ENCODE peak calls at places on chromosomes 1 and 21, in six cellular contexts. G is SK-N-SH, F is K562, H is HepG2, B is H1, P is GM12878. W is an unnamed sample.

GRCh38 chr1:29671446-29671845 is 435.1 kb downstream of the PTPRU start:
- DNase-seq in F (peak; percentile 31), G (no peak), H (no peak), P (no peak), B (peak; percentile 19), W (no peak)

GRCh38 chr1:200923607-200924006 is 28.9 kb downstream of the INAVA start:
- DNase-seq in H (peak; percentile 69), B (no peak), F (no peak), G (no peak), P (no peak), W (no peak)

GRCh38 chr1:12001249-12001917 is 17.9 kb upstream of the MIIP start:
- DNase-seq in G (peak; percentile 51), F (peak; percentile 85), P (no peak), B (peak; percentile 83), H (peak; percentile 27), W (peak; percentile 45)

GRCh38 chr1:111082421-111083192 is 57.3 kb downstream of the DRAM2 start:
- DNase-seq in B (no peak), G (no peak), P (peak; percentile 17), F (no peak), H (no peak), W (no peak)

GRCh38 chr1:174996474-174996873 is 3.3 kb upstream of the CACYBP start:
- DNase-seq in F (peak; percentile 55), G (no peak), B (no peak), P (no peak), H (no peak), W (no peak)

GRCh38 chr1:5660141-5660935 is 331.9 kb downstream of the NPHP4 start:
- DNase-seq in F (no peak), B (no peak), H (no peak), G (no peak), P (no peak), W (no peak)

GRCh38 chr1:57270926-57271698 is 152.7 kb downstream of the DAB1 start:
- DNase-seq in B (no peak), G (no peak), P (no peak), H (no peak), F (no peak), W (no peak)

GRCh38 chr1:17027403-17027802 is 15.7 kb upstream of the ATP13A2 start:
- DNase-seq in G (no peak), P (no peak), F (no peak), B (no peak), H (no peak), W (no peak)

GRCh38 chr21:33434770-33435360 is 31.7 kb downstream of the IFNGR2 start:
- DNase-seq in P (peak; percentile 99), H (no peak), F (peak; percentile 54), B (no peak), G (no peak), W (peak; percentile 40)

GRCh38 chr1:232594018-232594502 is 35.9 kb downstream of the SIPA1L2 start:
- DNase-seq in G (no peak), H (no peak), B (no peak), P (no peak), F (no peak), W (no peak)

GRCh38 chr1:43956234-43956633 is 9.5 kb downstream of the IPO13 start:
- DNase-seq in H (no peak), B (no peak), P (no peak), F (no peak), G (no peak), W (no peak)

GRCh38 chr1:43954036-43954435 is 7.3 kb downstream of the IPO13 start:
- DNase-seq in F (no peak), G (no peak), P (no peak), H (no peak), B (no peak), W (no peak)

GRCh38 chr1:43958351-43959255 is 11.2 kb upstream of the DPH2 start:
- DNase-seq in P (no peak), H (no peak), F (peak; percentile 77), G (no peak), B (no peak), W (no peak)

GRCh38 chr1:43960798-43961197 is 9.0 kb upstream of the DPH2 start:
- DNase-seq in B (no peak), H (no peak), P (no peak), F (no peak), G (no peak), W (no peak)

GRCh38 chr1:43957407-43958040 is 10.8 kb downstream of the IPO13 start:
- DNase-seq in B (no peak), G (no peak), F (no peak), H (no peak), P (no peak), W (no peak)
- TF ChIP-seq GABPA in B (no peak), G (no peak), F (no peak), H (no peak), P (no peak), W (no peak)

DNA sequence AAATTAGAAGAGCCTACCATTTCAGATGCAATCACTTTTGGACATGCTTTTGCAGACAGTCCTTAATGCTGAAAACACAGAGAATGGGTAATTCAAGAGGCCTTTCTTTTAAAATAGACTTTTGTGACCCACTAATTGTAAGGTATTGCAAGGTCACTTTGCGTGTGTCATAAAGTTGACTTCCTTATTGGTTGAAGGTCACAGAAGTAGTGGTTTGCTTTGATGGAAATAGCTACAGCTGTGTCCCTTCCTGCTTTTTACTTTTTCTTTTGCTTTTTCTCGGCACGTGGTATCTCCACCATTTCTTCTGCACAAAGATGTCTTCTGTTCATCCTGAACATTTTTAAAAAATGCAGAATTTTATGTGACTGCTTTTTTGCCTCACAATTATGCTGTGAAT is 146.8 kb downstream of the DYRK1A start:
- DNase-seq in H (no peak), P (no peak), B (no peak), F (no peak), G (no peak), W (peak; percentile 13)
- H3K27ac ChIP-seq in H (no peak overlapping the region), P (no peak overlapping the region), B (peak overlapping the region; percentile 19), F (no peak overlapping the region), G (no peak overlapping the region), W (no peak overlapping the region)

DNA sequence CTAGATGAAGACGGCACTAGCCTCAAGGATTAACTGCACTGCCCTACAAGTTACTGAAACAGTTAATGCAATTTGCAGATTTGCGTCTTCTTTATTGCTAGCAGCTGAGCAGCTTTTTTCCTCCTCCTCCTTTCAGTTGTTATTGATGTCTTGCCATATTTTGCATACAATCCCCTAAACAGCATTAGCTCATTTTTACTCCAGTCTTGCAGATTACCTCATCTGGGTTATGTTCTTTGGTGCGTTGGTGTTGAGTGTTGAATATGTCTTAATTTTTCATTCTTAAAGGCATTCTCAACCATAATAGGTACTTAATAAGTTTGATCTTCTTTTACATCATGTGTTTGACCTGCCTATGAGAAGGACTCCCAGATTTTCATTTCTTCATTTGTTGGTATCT is 363.3 kb upstream of the LYPLAL1 start:
- DNase-seq in H (no peak), G (no peak), B (no peak), F (no peak), P (no peak), W (no peak)
- H3K4me3 ChIP-seq in H (no peak overlapping the region), G (no peak overlapping the region), B (no peak overlapping the region), F (no peak overlapping the region), P (no peak overlapping the region), W (no peak overlapping the region)

DNA sequence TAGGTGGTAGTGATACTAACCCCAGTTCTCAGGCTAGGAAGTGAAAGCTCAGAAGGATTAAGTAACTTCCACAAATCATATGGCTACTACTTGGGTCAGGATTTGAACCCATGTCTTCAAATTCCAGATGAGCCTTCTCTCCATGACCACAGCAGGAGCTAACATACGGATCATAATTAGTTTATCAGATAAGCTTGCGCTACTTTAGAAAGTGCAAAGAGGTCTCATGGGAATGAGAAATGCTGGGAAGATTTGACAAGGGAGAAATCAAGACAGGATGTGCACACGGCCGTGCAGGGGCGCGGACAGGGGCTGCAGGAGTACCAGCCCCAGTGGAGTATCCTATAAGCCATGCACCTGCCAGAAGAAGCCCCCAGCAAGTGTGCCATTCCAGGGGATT is 5.2 kb downstream of the PLEKHA6 start:
- DNase-seq in F (no peak), H (no peak), B (no peak), P (no peak), G (no peak), W (no peak)
- TF ChIP-seq GABPA in F (no peak), H (no peak), B (no peak), P (no peak), G (no peak), W (no peak)

GRCh38 chr1:89542345-89542744 is 17.7 kb downstream of the LRRC8B start:
- DNase-seq in F (no peak), H (no peak), G (no peak), P (no peak), B (no peak), W (no peak)

GRCh38 chr1:89536555-89537393 is 12.1 kb downstream of the LRRC8B start:
- DNase-seq in F (no peak), G (no peak), B (no peak), P (no peak), H (no peak), W (no peak)

GRCh38 chr1:89538361-89538760 is 13.7 kb downstream of the LRRC8B start:
- DNase-seq in B (no peak), P (no peak), F (peak; percentile 79), G (no peak), H (no peak), W (no peak)

GRCh38 chr1:89539135-89539534 is 14.5 kb downstream of the LRRC8B start:
- DNase-seq in H (no peak), G (no peak), B (no peak), F (no peak), P (no peak), W (no peak)

GRCh38 chr1:89540406-89540970 is 15.9 kb downstream of the LRRC8B start:
- DNase-seq in H (no peak), G (no peak), F (peak; percentile 59), B (no peak), P (no peak), W (no peak)
- H3K27ac ChIP-seq in H (no peak overlapping the region), G (no peak overlapping the region), F (peak overlapping the region; percentile 89), B (no peak overlapping the region), P (no peak overlapping the region), W (no peak overlapping the region)

DNA sequence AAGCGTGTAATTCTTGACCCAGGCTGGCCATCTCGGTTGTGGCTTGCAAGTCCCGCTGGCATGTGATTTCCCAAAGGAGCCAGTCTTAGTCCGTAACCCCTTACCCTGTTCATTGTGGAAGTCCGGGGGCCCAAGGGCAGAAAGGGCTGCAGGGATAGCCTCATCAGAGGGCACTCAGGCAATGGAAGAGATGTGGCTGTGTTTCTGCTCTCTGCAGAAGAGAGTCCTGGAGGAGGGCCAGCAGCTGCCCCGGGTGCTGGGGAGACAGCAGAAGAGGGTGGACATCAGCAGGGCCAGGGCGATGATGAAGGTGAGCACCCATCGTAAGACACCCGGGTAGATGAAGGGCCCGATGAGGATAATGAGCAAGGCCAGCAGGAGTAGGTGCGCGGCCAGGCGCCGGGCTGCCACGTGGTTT is 830 bp downstream of the RNF186 start:
- DNase-seq in F (no peak), P (no peak), G (no peak), H (no peak), B (no peak), W (no peak)
- H3K4me3 ChIP-seq in F (no peak overlapping the region), P (no peak overlapping the region), G (no peak overlapping the region), H (no peak overlapping the region), B (no peak overlapping the region), W (no peak overlapping the region)

W was measured in HL-60.